ENCODE peak calls at places on chromosomes 4 and X, in six cellular contexts. One of them, this sample, is unnamed.

GRCh38 chr4:168979338-168979737 is 30.7 kb downstream of the CBR4 start:
- DNase-seq in endothelial cell of umbilical vein: no peak
- DNase-seq in breast epithelium: no peak
- DNase-seq in stomach: no peak
- DNase-seq in suprapubic skin: no peak
- DNase-seq in sigmoid colon: no peak
- DNase-seq in this sample: no peak

GRCh38 chr4:98939892-98940298 is 11.0 kb upstream of the EIF4E start:
- DNase-seq in endothelial cell of umbilical vein: peak; percentile 81
- DNase-seq in breast epithelium: no peak
- DNase-seq in stomach: no peak
- DNase-seq in suprapubic skin: no peak
- DNase-seq in sigmoid colon: no peak
- DNase-seq in this sample: no peak

GRCh38 chr4:120331486-120332281 is 265.0 kb upstream of the MAD2L1 start:
- DNase-seq in endothelial cell of umbilical vein: no peak
- DNase-seq in breast epithelium: no peak
- DNase-seq in stomach: no peak
- DNase-seq in suprapubic skin: no peak
- DNase-seq in sigmoid colon: no peak
- DNase-seq in this sample: no peak

GRCh38 chr4:37464373-37464772 is 219.8 kb downstream of the NWD2 start:
- DNase-seq in endothelial cell of umbilical vein: no peak
- DNase-seq in breast epithelium: no peak
- DNase-seq in stomach: no peak
- DNase-seq in suprapubic skin: no peak
- DNase-seq in sigmoid colon: no peak
- DNase-seq in this sample: no peak

GRCh38 chr4:152328595-152328994 is 207.3 kb downstream of the FBXW7 start:
- DNase-seq in endothelial cell of umbilical vein: no peak
- DNase-seq in breast epithelium: no peak
- DNase-seq in stomach: no peak
- DNase-seq in suprapubic skin: no peak
- DNase-seq in sigmoid colon: no peak
- DNase-seq in this sample: no peak

GRCh38 chr4:102405706-102406510 is 60.6 kb upstream of the SLC39A8 start:
- DNase-seq in endothelial cell of umbilical vein: no peak
- DNase-seq in breast epithelium: no peak
- DNase-seq in stomach: no peak
- DNase-seq in suprapubic skin: no peak
- DNase-seq in sigmoid colon: no peak
- DNase-seq in this sample: no peak

GRCh38 chr4:122718265-122718664 is 14.2 kb upstream of the BBS12 start:
- DNase-seq in endothelial cell of umbilical vein: peak; percentile 63
- DNase-seq in breast epithelium: no peak
- DNase-seq in stomach: no peak
- DNase-seq in suprapubic skin: no peak
- DNase-seq in sigmoid colon: no peak
- DNase-seq in this sample: no peak

GRCh38 chr4:126794363-126794762 is 838.4 kb upstream of the INTU start:
- DNase-seq in endothelial cell of umbilical vein: no peak
- DNase-seq in breast epithelium: no peak
- DNase-seq in stomach: no peak
- DNase-seq in suprapubic skin: no peak
- DNase-seq in sigmoid colon: no peak
- DNase-seq in this sample: no peak

GRCh38 chr4:123345132-123345923 is 51.3 kb upstream of the SPRY1 start:
- DNase-seq in endothelial cell of umbilical vein: no peak
- DNase-seq in breast epithelium: no peak
- DNase-seq in stomach: no peak
- DNase-seq in suprapubic skin: no peak
- DNase-seq in sigmoid colon: no peak
- DNase-seq in this sample: no peak

GRCh38 chr4:141028024-141028529 is 105.2 kb downstream of the RNF150 start:
- DNase-seq in endothelial cell of umbilical vein: no peak
- DNase-seq in breast epithelium: no peak
- DNase-seq in stomach: no peak
- DNase-seq in suprapubic skin: no peak
- DNase-seq in sigmoid colon: no peak
- DNase-seq in this sample: no peak

GRCh38 chr4:73586040-73586439 is 34.2 kb downstream of the RASSF6 start:
- DNase-seq in endothelial cell of umbilical vein: no peak
- DNase-seq in breast epithelium: no peak
- DNase-seq in stomach: no peak
- DNase-seq in suprapubic skin: no peak
- DNase-seq in sigmoid colon: no peak
- DNase-seq in this sample: no peak

GRCh38 chr4:184695178-184695896 is 38.6 kb downstream of the CENPU start:
- DNase-seq in endothelial cell of umbilical vein: no peak
- DNase-seq in breast epithelium: no peak
- DNase-seq in stomach: no peak
- DNase-seq in suprapubic skin: no peak
- DNase-seq in sigmoid colon: no peak
- DNase-seq in this sample: no peak
- H3K4me1 ChIP-seq in endothelial cell of umbilical vein: no peaks in the 10 kb centered on the region
- H3K4me1 ChIP-seq in breast epithelium: no peaks in the 10 kb centered on the region
- H3K4me1 ChIP-seq in stomach: no peaks in the 10 kb centered on the region
- H3K4me1 ChIP-seq in suprapubic skin: peaks cover 6% of the 10 kb centered on the region
- H3K4me1 ChIP-seq in sigmoid colon: peaks cover 24% of the 10 kb centered on the region
- H3K4me1 ChIP-seq in this sample: no peaks in the 10 kb centered on the region

GRCh38 chrX:100424012-100424411 is 13.9 kb upstream of the PCDH19 start:
- DNase-seq in endothelial cell of umbilical vein: peak; percentile 32
- DNase-seq in breast epithelium: no peak
- DNase-seq in stomach: no peak
- DNase-seq in suprapubic skin: no peak
- DNase-seq in sigmoid colon: no peak
- DNase-seq in this sample: no peak
- TF ChIP-seq CTCF in endothelial cell of umbilical vein: peak; percentile 43
- TF ChIP-seq CTCF in breast epithelium: no peak
- TF ChIP-seq CTCF in stomach: no peak
- TF ChIP-seq CTCF in suprapubic skin: no peak
- TF ChIP-seq CTCF in sigmoid colon: no peak
- TF ChIP-seq CTCF in this sample: no peak

GRCh38 chrX:106036716-106037115 is 1.8 kb downstream of the SERPINA7 start:
- DNase-seq in endothelial cell of umbilical vein: no peak
- DNase-seq in breast epithelium: no peak
- DNase-seq in stomach: no peak
- DNase-seq in suprapubic skin: no peak
- DNase-seq in sigmoid colon: no peak
- DNase-seq in this sample: no peak
- TF ChIP-seq POLR2AphosphoS5 in endothelial cell of umbilical vein: no peak
- TF ChIP-seq POLR2AphosphoS5 in breast epithelium: no peak
- TF ChIP-seq POLR2AphosphoS5 in stomach: no peak
- TF ChIP-seq POLR2AphosphoS5 in suprapubic skin: no peak
- TF ChIP-seq POLR2AphosphoS5 in sigmoid colon: no peak
- TF ChIP-seq POLR2AphosphoS5 in this sample: no peak

GRCh38 chr4:25859429-25860148 is 3.2 kb downstream of the SEL1L3 start:
- DNase-seq in endothelial cell of umbilical vein: peak; percentile 63
- DNase-seq in breast epithelium: no peak
- DNase-seq in stomach: no peak
- DNase-seq in suprapubic skin: no peak
- DNase-seq in sigmoid colon: no peak
- DNase-seq in this sample: no peak
- H3K4me1 ChIP-seq in endothelial cell of umbilical vein: peaks cover 50% of the 10 kb centered on the region
- H3K4me1 ChIP-seq in breast epithelium: no peaks in the 10 kb centered on the region
- H3K4me1 ChIP-seq in stomach: peaks cover 24% of the 10 kb centered on the region
- H3K4me1 ChIP-seq in suprapubic skin: peaks cover 30% of the 10 kb centered on the region
- H3K4me1 ChIP-seq in sigmoid colon: peaks cover 14% of the 10 kb centered on the region
- H3K4me1 ChIP-seq in this sample: peaks cover 14% of the 10 kb centered on the region

DNA sequence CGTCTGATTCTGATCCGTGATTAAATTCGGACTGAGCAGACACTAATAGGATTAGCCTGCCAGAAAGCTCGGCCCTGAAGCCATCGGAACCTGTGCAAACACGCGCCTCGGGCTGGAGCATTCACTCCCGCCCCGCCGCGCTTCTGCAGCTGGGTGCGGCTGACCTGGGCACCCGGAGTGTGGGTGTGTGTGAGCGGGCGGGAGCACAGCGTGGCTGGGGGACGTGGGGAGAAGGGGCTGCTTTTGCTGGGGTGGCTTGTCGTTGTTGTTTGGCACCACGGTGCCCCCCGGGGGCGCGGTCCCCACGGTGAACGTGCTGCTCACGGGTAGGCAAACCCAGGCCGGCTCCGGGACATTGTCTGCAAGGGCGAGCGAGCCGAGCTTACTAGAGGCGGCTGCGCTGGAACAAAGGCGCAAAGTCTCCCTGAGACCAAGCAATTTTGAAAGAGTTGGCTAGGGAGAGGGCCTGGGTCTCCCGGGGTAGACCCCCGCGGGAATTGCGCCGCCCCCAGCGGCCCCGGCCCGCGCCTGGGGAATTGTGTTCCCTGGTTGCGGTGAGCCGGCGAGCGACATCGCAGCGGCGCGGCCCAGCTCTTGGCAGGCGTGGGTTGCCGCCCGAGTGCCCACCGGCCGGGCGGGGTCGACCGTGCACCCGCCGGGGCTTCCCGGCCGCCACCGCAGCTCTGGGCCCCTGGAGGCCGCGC is 1.4 kb downstream of the MAMLD1 start:
- DNase-seq in endothelial cell of umbilical vein: peak; percentile 20
- DNase-seq in breast epithelium: no peak
- DNase-seq in stomach: no peak
- DNase-seq in suprapubic skin: no peak
- DNase-seq in sigmoid colon: no peak
- DNase-seq in this sample: peak; percentile 86
- TF ChIP-seq CTCF in endothelial cell of umbilical vein: no peak
- TF ChIP-seq CTCF in breast epithelium: no peak
- TF ChIP-seq CTCF in stomach: no peak
- TF ChIP-seq CTCF in suprapubic skin: no peak
- TF ChIP-seq CTCF in sigmoid colon: no peak
- TF ChIP-seq CTCF in this sample: no peak

This sample was measured in vagina.